ENCODE peak calls at places on chromosome 13, in seven cellular contexts. G, I, T, J, X, Y and V are unnamed samples.
A peak's percentile ranks its signal among the peaks of the same experiment; 100 is the strongest.

GRCh38 chr13:76692326-76692725 is 193.9 kb downstream of the KCTD12 start:
- DNase-seq in G (no peak), J (no peak), I (no peak), X (no peak), Y (no peak), T (no peak), V (no peak)

GRCh38 chr13:106802917-106803316 is 235.0 kb upstream of the ARGLU1 start:
- DNase-seq in T (no peak), I (no peak), G (no peak), X (no peak), Y (no peak), J (no peak), V (no peak)

GRCh38 chr13:48478401-48478800 is 54.5 kb downstream of the RCBTB2 start:
- DNase-seq in J (no peak), X (no peak), Y (no peak), G (no peak), I (no peak), T (no peak), V (no peak)

GRCh38 chr13:32426981-32427851 is 714 bp downstream of the N4BP2L1 start:
- DNase-seq in G (no peak), Y (peak; percentile 50), J (peak; percentile 69), I (peak; percentile 57), T (peak; percentile 29), X (peak; percentile 62), V (no peak)

GRCh38 chr13:95494082-95494681 is 58.3 kb upstream of the CLDN10 start:
- DNase-seq in X (peak; percentile 38), T (peak; percentile 44), G (peak; percentile 83), J (no peak), I (no peak), Y (peak; percentile 16), V (peak; percentile 45)

GRCh38 chr13:25249001-25249543 is 38.2 kb downstream of the MTMR6 start:
- DNase-seq in I (no peak), G (peak; percentile 52), Y (peak; percentile 29), J (no peak), T (no peak), X (no peak), V (no peak)

GRCh38 chr13:50635504-50635903 is 208.0 kb downstream of the DLEU7 start:
- DNase-seq in X (no peak), G (no peak), J (peak; percentile 13), Y (peak; percentile 67), T (no peak), I (peak; percentile 37), V (no peak)

GRCh38 chr13:50125306-50125555 is 110.0 kb downstream of the KCNRG start:
- DNase-seq in G (no peak), I (no peak), Y (no peak), J (no peak), X (no peak), T (no peak), V (no peak)

GRCh38 chr13:27168870-27169525 is 2.6 kb downstream of the USP12 start:
- DNase-seq in T (no peak), G (peak; percentile 29), I (no peak), Y (no peak), J (no peak), X (no peak), V (no peak)

GRCh38 chr13:113667771-113668490 is 912 bp downstream of the GRK1 start:
- DNase-seq in T (no peak), J (peak; percentile 5), G (no peak), X (no peak), I (no peak), Y (no peak), V (no peak)

GRCh38 chr13:97109841-97110492 is 112.2 kb upstream of the MBNL2 start:
- DNase-seq in I (peak; percentile 94), G (peak; percentile 82), Y (peak; percentile 97), J (peak; percentile 85), T (peak; percentile 74), X (peak; percentile 79), V (peak; percentile 47)

DNA sequence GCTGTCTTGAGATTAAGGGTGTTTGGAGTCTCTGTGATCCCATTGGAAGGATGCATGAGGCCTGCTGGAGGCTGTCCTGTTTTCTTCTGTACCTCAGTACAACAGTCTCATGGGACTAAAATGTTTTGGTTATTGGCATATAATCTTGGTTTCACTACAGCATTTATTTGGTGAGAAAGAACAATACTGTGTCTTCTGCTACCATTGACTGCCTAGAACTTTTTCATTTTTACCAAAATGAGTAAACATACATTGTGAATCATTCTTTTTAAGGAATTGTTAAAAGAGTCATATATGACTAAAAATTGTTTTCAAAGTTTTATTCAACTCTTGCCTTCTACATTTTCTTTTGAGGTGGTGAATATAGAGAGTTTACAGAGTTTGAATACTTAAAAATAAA is 459.8 kb downstream of the GPC6 start:
- DNase-seq in J (no peak), Y (no peak), X (no peak), T (no peak), I (no peak), G (no peak), V (no peak)
- H3K4me3 ChIP-seq in J (no peak overlapping the region), Y (no peak overlapping the region), X (no peak overlapping the region), T (no peak overlapping the region), I (no peak overlapping the region), G (no peak overlapping the region), V (no peak overlapping the region)

GRCh38 chr13:75414036-75414827 is 67.7 kb downstream of the TBC1D4 start:
- DNase-seq in G (no peak), I (no peak), T (no peak), Y (peak; percentile 47), J (no peak), X (no peak), V (no peak)
- H3K4me1 ChIP-seq in G (peaks cover 58% of the 10 kb centered on the region), I (peaks cover 49% of the 10 kb centered on the region), T (peaks cover 10% of the 10 kb centered on the region), Y (peaks cover 70% of the 10 kb centered on the region), J (peaks cover 28% of the 10 kb centered on the region), X (no peaks in the 10 kb centered on the region), V (no peaks in the 10 kb centered on the region)

GRCh38 chr13:41762796-41763195 is 198.1 kb downstream of the VWA8 start:
- DNase-seq in Y (no peak), G (no peak), J (no peak), T (no peak), I (no peak), X (no peak), V (no peak)
- H3K27ac ChIP-seq in Y (no peak overlapping the region), G (no peak overlapping the region), J (no peak overlapping the region), T (no peak overlapping the region), I (no peak overlapping the region), X (no peak overlapping the region), V (no peak overlapping the region)

GRCh38 chr13:19289180-19289579 is 107.6 kb upstream of the TUBA3C start:
- DNase-seq in G (no peak), X (no peak), Y (no peak), I (no peak), T (no peak), J (no peak), V (no peak)
- H3K4me3 ChIP-seq in G (no peak overlapping the region), X (no peak overlapping the region), Y (no peak overlapping the region), I (no peak overlapping the region), T (no peak overlapping the region), J (no peak overlapping the region), V (no peak overlapping the region)

DNA sequence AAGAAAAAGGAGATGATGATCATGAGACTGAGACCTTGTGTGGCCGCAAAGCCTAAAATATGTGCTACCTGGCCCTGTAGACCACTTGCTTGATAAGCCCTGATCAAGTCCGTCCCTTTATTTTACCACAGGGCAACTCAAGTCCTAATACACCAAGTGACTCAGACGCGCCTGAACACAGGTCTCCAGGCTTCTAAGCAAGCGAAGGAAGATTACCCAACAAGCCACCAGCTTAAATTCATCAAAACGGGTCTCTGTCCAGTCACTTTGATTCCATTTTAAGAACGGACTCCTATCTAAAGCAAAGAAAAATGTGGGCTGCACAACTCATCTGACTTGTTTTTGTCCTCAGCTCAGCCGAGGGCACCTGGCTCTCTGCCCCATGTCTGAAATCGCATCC is 26.8 kb downstream of the SLC7A1 start:
- DNase-seq in X (no peak), Y (no peak), T (no peak), J (no peak), G (no peak), I (no peak), V (no peak)
- H3K4me1 ChIP-seq in X (peaks cover 16% of the 10 kb centered on the region), Y (peaks cover 4% of the 10 kb centered on the region), T (peaks cover 12% of the 10 kb centered on the region), J (peaks cover 3% of the 10 kb centered on the region), G (no peaks in the 10 kb centered on the region), I (peaks cover 18% of the 10 kb centered on the region), V (peaks cover 3% of the 10 kb centered on the region)

DNA sequence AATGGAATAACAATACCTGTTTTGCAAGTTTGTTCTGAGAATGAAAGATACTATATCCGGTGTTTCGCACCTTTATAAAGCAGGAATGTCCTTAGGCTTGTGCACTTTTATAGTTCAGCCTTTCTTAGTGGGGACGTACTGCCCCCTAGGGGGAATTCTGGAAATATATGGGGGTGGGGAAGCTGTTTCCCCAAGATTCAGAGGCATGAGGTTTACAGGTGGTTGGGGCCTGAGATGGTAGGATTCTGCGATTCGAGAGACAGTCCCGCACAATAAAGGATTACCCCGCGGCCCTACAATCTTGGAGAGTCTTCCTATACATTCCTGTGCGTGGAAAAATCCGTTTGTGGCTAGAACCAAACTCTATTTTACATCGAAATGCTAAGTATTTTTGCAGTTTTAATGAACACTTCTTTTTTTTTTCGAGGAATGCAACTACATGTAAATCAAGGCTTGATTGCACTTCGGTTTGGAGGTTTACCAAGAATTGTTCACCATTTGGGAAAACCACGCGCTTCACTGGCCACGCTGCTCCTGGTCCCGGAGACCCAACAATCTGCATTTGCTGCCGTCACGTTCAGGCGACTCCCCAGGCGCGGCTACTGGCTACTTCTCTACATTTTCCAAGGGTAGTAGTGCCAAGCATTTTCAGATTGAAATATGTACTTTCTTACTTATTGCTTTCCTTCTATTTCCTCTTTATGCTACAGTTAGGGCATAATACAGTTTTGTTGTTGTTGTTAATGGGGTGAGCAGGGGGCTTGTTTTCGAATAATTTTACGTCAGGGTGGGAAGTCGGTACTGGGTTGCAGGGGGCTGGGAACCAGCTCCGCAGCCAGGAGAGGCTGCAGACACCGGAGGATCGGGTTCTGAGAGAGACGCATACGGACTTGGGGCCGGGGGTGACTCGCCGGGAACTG is 830 bp downstream of the NEK5 start:
- DNase-seq in X (peak; percentile 72), Y (peak; percentile 55), G (peak; percentile 79), I (peak; percentile 43), J (peak; percentile 23), T (peak; percentile 70), V (peak; percentile 61)
- H3K27ac ChIP-seq in X (no peak overlapping the region), Y (no peak overlapping the region), G (no peak overlapping the region), I (no peak overlapping the region), J (no peak overlapping the region), T (no peak overlapping the region), V (no peak overlapping the region)

GRCh38 chr13:110312669-110313031 is 5.6 kb downstream of the COL4A2 start:
- DNase-seq in Y (no peak), T (no peak), X (no peak), I (no peak), J (no peak), G (peak; percentile 73), V (no peak)

GRCh38 chr13:110309661-110310524 is 2.8 kb downstream of the COL4A2 start:
- DNase-seq in G (no peak), X (no peak), Y (no peak), I (no peak), T (no peak), J (no peak), V (no peak)

GRCh38 chr13:110310541-110311491 is 3.7 kb downstream of the COL4A2 start:
- DNase-seq in I (no peak), X (no peak), Y (no peak), J (no peak), G (no peak), T (no peak), V (no peak)

GRCh38 chr13:110314516-110315245 is 7.6 kb downstream of the COL4A2 start:
- DNase-seq in J (no peak), I (peak; percentile 82), Y (no peak), G (no peak), T (no peak), X (no peak), V (no peak)

GRCh38 chr13:110311721-110312668 is 4.9 kb downstream of the COL4A2 start:
- DNase-seq in T (no peak), I (peak; percentile 41), X (no peak), Y (no peak), J (no peak), G (no peak), V (no peak)
- H3K4me3 ChIP-seq in T (no peak overlapping the region), I (peak overlapping the region; percentile 93), X (no peak overlapping the region), Y (no peak overlapping the region), J (peak overlapping the region; percentile 1), G (no peak overlapping the region), V (no peak overlapping the region)